ENCODE peak calls at places on chromosomes 11 and 22, in four cellular contexts. K is HepG2, I is GM12878, O is K562. T is an unnamed sample.

GRCh38 chr11:3638513-3638912 is 3.3 kb downstream of the ART5 start:
- DNase-seq in I (no peak), O (no peak), K (no peak), T (no peak)

GRCh38 chr11:98568011-98568410 is 452.7 kb upstream of the CNTN5 start:
- DNase-seq in I (no peak), K (no peak), O (no peak), T (no peak)

GRCh38 chr11:34632105-34632780 is 11.3 kb downstream of the EHF start:
- DNase-seq in O (no peak), K (no peak), I (no peak), T (no peak)

GRCh38 chr11:18105086-18105801 is 638 bp downstream of the SAAL1 start:
- DNase-seq in O (peak; percentile 24), I (no peak), K (no peak), T (no peak)

GRCh38 chr11:50174189-50174588 is 141.5 kb downstream of the OR4C45 start:
- DNase-seq in I (no peak), O (no peak), K (no peak), T (no peak)

GRCh38 chr11:27938011-27938410 is 169.9 kb downstream of the KIF18A start:
- DNase-seq in K (no peak), O (no peak), I (no peak), T (no peak)

GRCh38 chr22:44850946-44851345 is 98.6 kb downstream of the ARHGAP8 start:
- DNase-seq in K (no peak), I (no peak), O (no peak), T (no peak)

GRCh38 chr11:57310630-57311086 is 14.1 kb downstream of the TNKS1BP1 start:
- DNase-seq in I (no peak), O (no peak), K (peak; percentile 78), T (no peak)

GRCh38 chr11:119341222-119342022 is 739 bp upstream of the C1QTNF5 start:
- DNase-seq in O (no peak), I (no peak), K (no peak), T (no peak)

GRCh38 chr11:6418958-6419611 is at the start of gene APBB1:
- DNase-seq in K (no peak), O (peak; percentile 76), I (no peak), T (peak; percentile 81)

GRCh38 chr11:77208535-77208934 is 80.5 kb downstream of the MYO7A start:
- DNase-seq in K (no peak), I (no peak), O (no peak), T (no peak)

GRCh38 chr22:17802822-17803221 is 28.6 kb upstream of the BID start:
- DNase-seq in O (peak; percentile 50), K (no peak), I (no peak), T (no peak)

GRCh38 chr11:13091373-13091772 is 82.3 kb downstream of the RASSF10 start:
- DNase-seq in I (no peak), O (peak; percentile 71), K (no peak), T (no peak)

GRCh38 chr22:47356433-47357011 is 594.1 kb downstream of the TBC1D22A start:
- DNase-seq in I (no peak), O (no peak), K (no peak), T (no peak)

GRCh38 chr22:40326905-40327735 is 19.2 kb upstream of the ADSL start:
- DNase-seq in K (no peak), O (no peak), I (no peak), T (no peak)

GRCh38 chr11:30583505-30584280 is 2.5 kb downstream of the MPPED2 start:
- DNase-seq in I (no peak), O (no peak), K (no peak), T (no peak)

GRCh38 chr11:101128571-101129202 is 926 bp downstream of the PGR start:
- DNase-seq in K (no peak), I (no peak), O (peak; percentile 4), T (no peak)

GRCh38 chr22:50192825-50193204 is 7.1 kb downstream of the TRABD start:
- DNase-seq in I (no peak), K (no peak), O (no peak), T (no peak)

GRCh38 chr11:101707477-101707876 is 123.7 kb upstream of the TRPC6 start:
- DNase-seq in I (no peak), K (no peak), O (no peak), T (no peak)

GRCh38 chr11:57135020-57135751 is 46.6 kb upstream of the LRRC55 start:
- DNase-seq in I (no peak), O (no peak), K (no peak), T (no peak)

GRCh38 chr22:38205261-38206128 is 3.7 kb downstream of the MAFF start:
- DNase-seq in I (no peak), K (no peak), O (no peak), T (no peak)

GRCh38 chr11:131537729-131538128 is 167.3 kb downstream of the NTM start:
- DNase-seq in I (no peak), O (no peak), K (no peak), T (no peak)

GRCh38 chr11:76083563-76084451 is 122.5 kb downstream of the WNT11 start:
- DNase-seq in K (no peak), I (no peak), O (no peak), T (no peak)

GRCh38 chr22:50114221-50114981 is 24.6 kb downstream of the MOV10L1 start:
- DNase-seq in K (no peak), I (no peak), O (no peak), T (no peak)

GRCh38 chr22:46984751-46985506 is 222.5 kb downstream of the TBC1D22A start:
- DNase-seq in I (no peak), K (no peak), O (no peak), T (no peak)

GRCh38 chr11:130897262-130898182 is 18.8 kb downstream of the SNX19 start:
- DNase-seq in I (no peak), O (no peak), K (no peak), T (no peak)

GRCh38 chr22:21450858-21451331 is 16.3 kb upstream of the TMEM191C start:
- DNase-seq in K (no peak), O (no peak), I (no peak), T (no peak)

GRCh38 chr11:37110383-37110782 is 512.3 kb upstream of the RAG2 start:
- DNase-seq in K (no peak), O (no peak), I (no peak), T (no peak)

GRCh38 chr22:35324762-35325161 is 25.1 kb downstream of the TOM1 start:
- DNase-seq in O (no peak), K (no peak), I (no peak), T (no peak)

GRCh38 chr11:3052567-3052966 is 4.7 kb downstream of the CARS1 start:
- DNase-seq in I (no peak), K (no peak), O (no peak), T (no peak)

GRCh38 chr11:130144129-130144528 is 15.5 kb upstream of the ST14 start:
- DNase-seq in O (no peak), I (no peak), K (peak; percentile 92), T (no peak)

GRCh38 chr11:8719260-8720190 is 36.9 kb downstream of the RPL27A start:
- DNase-seq in I (no peak), O (no peak), K (peak; percentile 48), T (no peak)
- TF ChIP-seq TAF1 in I (no peak), O (no peak), K (no peak), T (no peak)

GRCh38 chr11:79393362-79394043 is 47.3 kb downstream of the TENM4 start:
- DNase-seq in I (no peak), O (no peak), K (no peak), T (no peak)
- TF ChIP-seq TAF1 in I (no peak), O (no peak), K (no peak), T (no peak)

DNA sequence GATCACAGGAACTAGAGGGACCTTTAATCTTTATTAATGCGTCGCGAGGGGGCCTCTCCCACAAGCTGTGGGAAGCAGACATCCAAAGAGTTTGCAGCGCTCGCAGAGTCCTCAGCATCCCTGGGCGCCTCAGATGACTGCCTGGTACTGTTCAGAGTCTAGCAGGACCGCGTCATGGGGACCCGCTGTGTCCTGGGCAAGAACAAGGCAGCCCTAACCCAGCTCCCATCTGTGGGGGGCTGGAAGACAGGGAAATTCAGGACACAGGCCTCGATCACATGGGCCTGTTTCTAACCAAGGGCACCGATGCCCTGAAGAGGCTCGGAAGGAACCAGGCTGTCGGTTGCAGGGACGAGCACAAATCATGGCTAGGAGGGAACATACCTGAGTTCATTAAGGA is 40.0 kb downstream of the CACNG2 start:
- DNase-seq in I (no peak), K (no peak), O (no peak), T (no peak)
- TF ChIP-seq TAF1 in I (no peak), K (no peak), O (no peak), T (no peak)

GRCh38 chr11:11977206-11977938 is 31.1 kb downstream of the DKK3 start:
- DNase-seq in I (no peak), O (no peak), K (no peak), T (no peak)
- TF ChIP-seq TAF1 in I (no peak), O (no peak), K (no peak), T (no peak)

GRCh38 chr11:66843776-66844495 is 695 bp downstream of the RCE1 start:
- DNase-seq in O (no peak), I (no peak), K (peak; percentile 14), T (no peak)
- TF ChIP-seq TAF1 in O (no peak), I (no peak), K (no peak), T (no peak)

GRCh38 chr11:111176603-111177002 is 68.9 kb upstream of the POU2AF2 start:
- DNase-seq in O (no peak), K (no peak), I (peak; percentile 33), T (no peak)

GRCh38 chr11:111173221-111173620 is 72.3 kb upstream of the POU2AF2 start:
- DNase-seq in I (no peak), K (no peak), O (no peak), T (no peak)

GRCh38 chr11:111177037-111177988 is 68.2 kb upstream of the POU2AF2 start:
- DNase-seq in I (peak; percentile 58), O (no peak), K (no peak), T (no peak)
- TF ChIP-seq TAF1 in I (no peak), O (no peak), K (no peak), T (no peak)

DNA sequence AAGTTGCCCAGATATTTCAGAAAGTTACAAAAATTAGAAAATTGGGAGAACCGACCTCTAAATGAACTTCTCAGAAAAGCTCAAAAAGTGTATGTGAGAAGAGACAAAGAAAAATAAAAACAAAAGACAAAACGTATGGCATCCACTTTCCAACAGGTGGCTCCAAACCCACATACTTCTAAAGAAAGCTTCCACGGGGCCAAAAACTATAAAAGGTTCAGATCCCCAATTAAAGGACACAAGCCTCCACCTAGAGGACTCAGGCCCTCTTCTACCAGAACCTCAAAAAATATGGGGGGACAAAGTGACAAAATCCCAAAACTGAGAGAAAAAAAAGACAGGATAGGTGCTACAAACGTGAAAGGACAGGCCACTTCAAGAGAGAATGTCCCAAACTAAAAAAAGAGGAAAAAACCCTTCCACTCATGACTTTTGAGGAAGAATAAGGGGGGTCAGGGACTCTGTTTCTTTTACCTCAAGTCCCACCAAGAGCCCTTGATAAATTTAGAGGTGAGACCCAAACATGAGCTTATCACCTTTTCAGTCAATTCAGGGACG is 8.8 kb downstream of the SCGB2A1 start:
- DNase-seq in I (no peak), O (peak; percentile 40), K (peak; percentile 19), T (no peak)
- TF ChIP-seq TAF1 in I (no peak), O (no peak), K (no peak), T (no peak)

GRCh38 chr11:67102664-67103063 is 16.4 kb upstream of the KDM2A start:
- DNase-seq in O (no peak), I (no peak), K (no peak), T (no peak)
- TF ChIP-seq TAF1 in O (no peak), I (no peak), K (no peak), T (no peak)

GRCh38 chr22:41915035-41915782 is at the start of gene SHISA8:
- DNase-seq in K (no peak), I (no peak), O (peak; percentile 61), T (peak; percentile 72)
- TF ChIP-seq TAF1 in K (no peak), I (no peak), O (no peak), T (no peak)

T was measured in GM12891.